ENCODE peak calls at places on chromosomes 1 and 21, in seven cellular contexts. J is OCI-LY7; M is heart right ventricle; P is foreskin fibroblast; R is uterus; D is fibroblast of pulmonary artery; E is CD8-positive, alpha-beta T cell. Z is an unnamed sample.

GRCh38 chr1:230584660-230585059 is 57.6 kb upstream of the COG2 start:
- DNase-seq in E (no peak), P (no peak), R (no peak), D (no peak), J (no peak), M (no peak), Z (no peak)

GRCh38 chr21:32184059-32184458 is 94.8 kb downstream of the MIS18A start:
- DNase-seq in P (no peak), J (no peak), D (no peak), E (no peak), R (no peak), M (no peak), Z (no peak)

GRCh38 chr1:117036018-117036421 is 24.1 kb upstream of the TTF2 start:
- DNase-seq in D (peak; percentile 32), P (no peak), R (no peak), J (no peak), M (no peak), E (no peak), Z (no peak)

GRCh38 chr1:30756545-30757195 is 904 bp downstream of the LAPTM5 start:
- DNase-seq in R (no peak), M (peak; percentile 46), P (peak; percentile 84), E (peak; percentile 87), D (peak; percentile 62), J (peak; percentile 80), Z (peak; percentile 100)

GRCh38 chr1:1264868-1265272 is 8.8 kb downstream of the UBE2J2 start:
- DNase-seq in D (peak; percentile 93), J (no peak), E (no peak), P (peak; percentile 99), M (no peak), R (no peak), Z (no peak)

GRCh38 chr1:238485062-238485905 is 594.6 kb upstream of the ZP4 start:
- DNase-seq in J (no peak), M (no peak), D (peak; percentile 24), E (no peak), R (peak; percentile 67), P (no peak), Z (no peak)

GRCh38 chr1:228646717-228647522 is 88.4 kb upstream of the RHOU start:
- DNase-seq in D (peak; percentile 55), J (peak; percentile 54), R (peak; percentile 31), E (peak; percentile 42), P (peak; percentile 54), M (no peak), Z (no peak)

GRCh38 chr1:155990340-155990739 is 12.0 kb upstream of the ARHGEF2 start:
- DNase-seq in J (no peak), D (no peak), P (no peak), R (no peak), M (no peak), E (no peak), Z (no peak)

GRCh38 chr1:101992816-101993575 is 3.7 kb downstream of the OLFM3 start:
- DNase-seq in E (no peak), P (no peak), D (no peak), R (no peak), J (no peak), M (no peak), Z (no peak)

GRCh38 chr1:206812456-206812855 is 40.2 kb upstream of the IL10 start:
- DNase-seq in M (no peak), D (no peak), J (no peak), R (no peak), P (no peak), E (no peak), Z (no peak)

GRCh38 chr1:33337994-33338494 is 17.1 kb upstream of the A3GALT2 start:
- DNase-seq in D (peak; percentile 74), P (no peak), M (no peak), R (peak; percentile 51), J (no peak), E (no peak), Z (no peak)

DNA sequence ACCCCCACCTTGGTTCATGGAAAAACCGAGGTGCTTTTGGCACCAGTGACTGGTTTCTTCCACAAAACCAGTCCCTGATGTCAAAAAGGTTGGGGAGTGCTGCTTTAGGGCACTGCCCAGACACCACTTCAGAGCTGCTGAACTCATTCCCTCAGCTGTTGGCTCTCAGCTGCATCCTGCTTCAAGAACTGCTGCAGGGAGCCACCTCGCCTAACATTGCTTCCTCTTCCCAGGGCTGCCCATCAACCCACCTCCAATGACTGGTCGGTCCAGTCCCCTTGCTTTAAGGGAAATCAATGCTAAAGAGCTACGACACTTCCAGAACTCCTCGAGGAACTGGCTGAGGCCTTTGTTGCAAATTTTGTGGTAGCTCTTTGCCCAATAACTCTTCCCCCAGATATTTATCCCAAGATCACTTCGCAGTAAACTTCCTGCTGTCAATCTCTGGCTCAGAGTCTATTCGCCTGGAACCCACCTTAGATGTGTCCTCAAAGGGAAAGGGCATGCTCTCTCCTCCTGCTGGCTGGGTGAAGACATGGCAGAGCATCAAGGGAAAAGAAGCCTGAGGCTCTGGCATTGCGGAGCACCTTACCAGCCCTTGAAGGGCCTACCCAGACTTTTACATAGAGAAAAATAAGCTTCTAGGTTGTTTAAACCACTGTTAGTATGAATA is 29.0 kb downstream of the C1orf52 start:
- DNase-seq in D (no peak), M (no peak), J (no peak), R (no peak), P (no peak), E (peak; percentile 25), Z (no peak)
- TF ChIP-seq CTCF in D (peak; percentile 40), M (no peak), J (peak; percentile 27), R (no peak), P (peak; percentile 21), E (peak; percentile 13), Z (no peak)

GRCh38 chr21:42974832-42975820 is 764 bp downstream of the PKNOX1 start:
- DNase-seq in M (peak; percentile 63), R (peak; percentile 61), E (peak; percentile 73), D (peak; percentile 70), P (no peak), J (peak; percentile 68), Z (peak; percentile 49)

GRCh38 chr21:42971897-42972275 is 2.5 kb upstream of the PKNOX1 start:
- DNase-seq in P (no peak), R (no peak), M (no peak), J (no peak), E (no peak), D (no peak), Z (no peak)

GRCh38 chr21:42973309-42973990 is 912 bp upstream of the PKNOX1 start:
- DNase-seq in P (no peak), M (no peak), E (no peak), R (peak; percentile 24), D (no peak), J (no peak), Z (no peak)

GRCh38 chr21:42975886-42976608 is 1.7 kb downstream of the PKNOX1 start:
- DNase-seq in E (no peak), M (no peak), D (no peak), P (no peak), R (no peak), J (no peak), Z (no peak)

GRCh38 chr21:42973991-42974831 is at the start of gene PKNOX1:
- DNase-seq in E (peak; percentile 99), R (peak; percentile 99), P (peak; percentile 99), J (peak; percentile 100), M (peak; percentile 98), D (peak; percentile 99), Z (peak; percentile 100)
- TF ChIP-seq CTCF in E (no peak), R (no peak), P (no peak), J (no peak), M (no peak), D (no peak), Z (no peak)

GRCh38 chr1:200180821-200181220 is 153.3 kb downstream of the NR5A2 start:
- DNase-seq in R (no peak), D (peak; percentile 64), E (no peak), J (peak; percentile 30), M (peak; percentile 7), P (peak; percentile 83), Z (no peak)
- TF ChIP-seq CTCF in R (no peak), D (peak; percentile 21), E (no peak), J (peak; percentile 33), M (no peak), P (no peak), Z (no peak)

GRCh38 chr1:24526940-24527542 is 24.4 kb downstream of the RCAN3 start:
- DNase-seq in R (no peak), M (no peak), D (peak; percentile 42), J (peak; percentile 57), P (no peak), E (peak; percentile 57), Z (no peak)
- TF ChIP-seq CTCF in R (peak; percentile 9), M (peak; percentile 47), D (peak; percentile 64), J (peak; percentile 93), P (peak; percentile 58), E (peak; percentile 61), Z (peak; percentile 79)

DNA sequence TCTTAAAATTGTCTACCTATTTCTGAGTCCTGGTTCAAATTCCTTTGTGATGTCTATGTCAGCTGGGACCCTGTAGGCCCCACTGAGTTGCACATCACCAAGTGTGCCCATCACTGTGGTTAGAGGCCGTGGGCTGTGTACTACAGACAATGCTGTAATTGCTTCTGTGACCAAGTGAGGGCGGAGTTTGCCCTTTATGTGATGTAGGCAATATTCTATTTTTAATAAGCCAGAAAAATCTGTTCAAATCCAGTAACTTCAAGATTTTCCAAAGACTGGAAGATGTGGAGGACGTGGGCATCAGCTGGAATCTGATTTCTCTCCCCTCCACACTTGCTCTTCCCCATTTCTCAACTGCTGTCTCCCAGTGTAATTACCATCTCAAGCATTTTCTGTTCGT is 215.4 kb downstream of the PBX1 start:
- DNase-seq in M (no peak), J (no peak), D (no peak), P (no peak), R (no peak), E (no peak), Z (no peak)
- TF ChIP-seq CTCF in M (peak; percentile 27), J (peak; percentile 38), D (peak; percentile 10), P (no peak), R (no peak), E (no peak), Z (no peak)

DNA sequence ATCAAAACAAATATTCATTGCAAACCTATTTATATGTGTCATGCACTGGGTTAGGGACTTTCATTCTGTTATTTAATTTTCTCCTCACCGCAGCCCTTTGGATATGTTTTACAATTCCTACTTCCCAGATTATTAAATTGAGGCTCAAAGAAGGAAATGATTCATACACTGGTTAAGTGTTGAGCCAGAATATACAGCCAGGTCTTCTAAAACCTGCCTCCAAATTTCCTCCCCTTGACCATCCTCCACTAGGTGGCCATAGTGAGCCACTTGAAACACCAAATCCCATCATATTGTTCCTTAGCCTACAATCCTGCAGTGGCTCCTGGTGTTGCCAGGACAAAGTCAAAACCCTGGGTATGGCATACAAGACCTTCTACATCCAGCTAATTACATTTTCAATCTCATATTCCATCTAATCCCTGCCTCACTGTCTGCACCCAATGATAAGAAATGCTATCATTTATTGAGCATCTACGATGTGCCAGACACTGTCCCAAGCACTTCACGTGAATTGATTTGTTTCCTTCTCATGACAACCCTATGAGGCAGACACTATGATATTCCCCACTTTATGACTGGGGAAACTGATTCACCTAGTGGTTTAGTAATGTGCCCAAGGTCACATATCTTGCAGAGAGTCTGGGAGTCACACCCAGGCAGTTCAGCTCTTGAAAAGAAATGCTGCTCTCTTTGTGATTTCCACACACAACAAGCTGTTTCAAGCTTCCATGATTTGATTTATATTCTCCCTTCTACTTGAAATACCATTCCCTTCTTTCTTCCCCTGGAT is 23.6 kb upstream of the KIRREL1 start:
- DNase-seq in D (peak; percentile 93), E (no peak), R (peak; percentile 58), M (peak; percentile 66), P (peak; percentile 87), J (peak; percentile 34), Z (no peak)
- TF ChIP-seq CTCF in D (peak; percentile 99), E (no peak), R (peak; percentile 68), M (peak; percentile 83), P (peak; percentile 88), J (peak; percentile 90), Z (peak; percentile 79)

GRCh38 chr1:63777286-63777685 is 3.5 kb downstream of the ROR1 start:
- DNase-seq in D (no peak), P (no peak), M (no peak), J (no peak), R (no peak), E (no peak), Z (no peak)
- TF ChIP-seq CTCF in D (peak; percentile 9), P (peak; percentile 6), M (peak; percentile 29), J (peak; percentile 27), R (no peak), E (no peak), Z (no peak)